ENCODE peak calls at places on chromosomes 16 and 17, in ten cellular contexts. U is cardiac fibroblast; M is NCI-H1092; L is activated naive CD4-positive, alpha-beta T cell; R is GM13977; T is AML-193; G is right atrium auricular region; S is A549; C is lung; I is aorta. F is an unnamed sample.

GRCh38 chr17:31488982-31489294 is 97.5 kb downstream of the RAB11FIP4 start:
- DNase-seq in L (no peak), M (no peak), S (no peak), C (no peak), U (no peak), R (no peak), G (no peak), I (no peak), T (no peak), F (no peak)

GRCh38 chr17:15955793-15956541 is 11.0 kb downstream of the ADORA2B start:
- DNase-seq in T (no peak), L (no peak), I (no peak), S (no peak), C (no peak), M (no peak), G (no peak), U (no peak), R (no peak), F (no peak)

GRCh38 chr17:42266918-42267766 is 9.0 kb downstream of the STAT5B start:
- DNase-seq in R (no peak), C (no peak), M (no peak), T (no peak), U (peak), G (no peak), S (peak), L (no peak), I (no peak), F (no peak)

GRCh38 chr17:34736611-34737010 is 157.2 kb downstream of the TMEM132E start:
- DNase-seq in C (no peak), M (no peak), S (no peak), R (no peak), T (no peak), L (no peak), U (no peak), I (no peak), G (no peak), F (no peak)

GRCh38 chr16:86862596-86862995 is 284.2 kb downstream of the FOXL1 start:
- DNase-seq in M (peak), T (no peak), L (no peak), I (no peak), C (no peak), U (no peak), S (no peak), G (no peak), R (no peak), F (no peak)

GRCh38 chr17:22374741-22375140 is 682.4 kb downstream of the KCNJ18 start:
- DNase-seq in C (no peak), M (no peak), U (no peak), S (no peak), T (no peak), G (no peak), R (peak), I (no peak), L (no peak), F (no peak)

GRCh38 chr16:54177857-54178490 is 108.6 kb downstream of the IRX3 start:
- DNase-seq in S (no peak), I (no peak), R (no peak), M (no peak), C (no peak), L (no peak), T (no peak), G (no peak), U (no peak), F (no peak)

GRCh38 chr17:80486692-80487091 is 10.3 kb upstream of the NPTX1 start:
- DNase-seq in S (no peak), C (no peak), I (no peak), R (no peak), G (no peak), L (no peak), U (no peak), T (no peak), M (no peak), F (no peak)

GRCh38 chr17:79977711-79978544 is 57.7 kb downstream of the TBC1D16 start:
- DNase-seq in S (no peak), I (no peak), G (no peak), R (no peak), L (no peak), T (no peak), C (no peak), M (no peak), U (no peak), F (no peak)

GRCh38 chr16:31713071-31713944 is 160.3 kb upstream of the ZNF267 start:
- DNase-seq in C (peak), U (peak), M (peak), I (peak), G (peak), T (peak), R (peak), L (peak), S (peak), F (peak)

F was measured in GM03348.